ENCODE peak calls at places on chromosome 12, in four cellular contexts. D is HFFc6, B is ureter, E is DMS 273 treated with DMSO at 0.1 percent for 48 hours. Z is an unnamed sample.

GRCh38 chr12:16008442-16008841 is 97.3 kb downstream of the DERA start:
- DNase-seq in D (no peak), E (no peak), B (no peak), Z (no peak)

GRCh38 chr12:47079894-47080724 is at the start of gene AMIGO2:
- DNase-seq in E (no peak), B (peak), D (peak), Z (no peak)

GRCh38 chr12:77894548-77894947 is 63.9 kb downstream of the NAV3 start:
- DNase-seq in E (no peak), D (no peak), B (no peak), Z (no peak)

GRCh38 chr12:118773956-118774723 is 207.2 kb upstream of the SRRM4 start:
- DNase-seq in E (no peak), D (no peak), B (no peak), Z (no peak)

GRCh38 chr12:117060236-117060926 is 38.8 kb downstream of the TESC start:
- DNase-seq in D (no peak), E (no peak), B (no peak), Z (no peak)

GRCh38 chr12:129928643-129929042 is 24.8 kb upstream of the TMEM132D start:
- DNase-seq in D (no peak), E (no peak), B (no peak), Z (no peak)

GRCh38 chr12:110247340-110248095 is 33.5 kb upstream of the ATP2A2 start:
- DNase-seq in D (no peak), B (peak), E (no peak), Z (no peak)

GRCh38 chr12:85155791-85156190 is 119.6 kb downstream of the LRRIQ1 start:
- DNase-seq in B (no peak), E (no peak), D (no peak), Z (peak)

GRCh38 chr12:120117961-120118709 is 1.6 kb upstream of the RAB35 start:
- DNase-seq in B (no peak), E (no peak), D (peak), Z (no peak)

GRCh38 chr12:3913278-3913677 is 40.1 kb upstream of the PARP11 start:
- DNase-seq in E (no peak), B (no peak), D (no peak), Z (no peak)

GRCh38 chr12:124486346-124486963 is 81.0 kb downstream of the NCOR2 start:
- DNase-seq in B (no peak), D (no peak), E (no peak), Z (no peak)

GRCh38 chr12:96195845-96196451 is 1.8 kb downstream of the ELK3 start:
- DNase-seq in B (no peak), E (no peak), D (peak), Z (no peak)